ENCODE peak calls at places on chromosomes 11 and 22, in five cellular contexts. S is astrocyte of the spinal cord; B is activated CD4-positive, alpha-beta T cell treated with anti-CD3 and anti-CD28 coated beads for 36 hours; D is brain microvascular endothelial cell; H is HCEC 1CT. V is an unnamed sample.

GRCh38 chr22:29674121-29674520 is 45.7 kb upstream of the CABP7 start:
- DNase-seq in S (no peak), B (no peak), D (no peak), H (no peak), V (no peak)

GRCh38 chr11:83521647-83522596 is 235.8 kb upstream of the CCDC90B start:
- DNase-seq in S (no peak), B (no peak), D (peak; percentile 12), H (peak; percentile 27), V (no peak)

GRCh38 chr11:115501895-115502589 is 2.2 kb downstream of the CADM1 start:
- DNase-seq in S (peak; percentile 30), B (peak; percentile 35), D (no peak), H (no peak), V (peak; percentile 4)

GRCh38 chr11:85643255-85643654 is 4.5 kb upstream of the TMEM126A start:
- DNase-seq in S (no peak), B (no peak), D (no peak), H (no peak), V (no peak)

GRCh38 chr11:63887600-63887999 is 29.4 kb downstream of the RCOR2 start:
- DNase-seq in S (no peak), B (no peak), D (no peak), H (no peak), V (no peak)

GRCh38 chr11:69620663-69621290 is 20.2 kb upstream of the CCND1 start:
- DNase-seq in S (no peak), B (no peak), D (no peak), H (no peak), V (no peak)

GRCh38 chr22:37176464-37177061 is 11.5 kb downstream of the C1QTNF6 start:
- DNase-seq in S (peak; percentile 57), B (peak; percentile 17), D (peak; percentile 47), H (peak; percentile 18), V (peak; percentile 94)

GRCh38 chr11:45383229-45383628 is 97.1 kb upstream of the SYT13 start:
- DNase-seq in S (peak; percentile 58), B (peak; percentile 13), D (peak; percentile 27), H (no peak), V (no peak)

GRCh38 chr11:7016011-7016410 is 4.1 kb downstream of the ZNF214 start:
- DNase-seq in S (no peak), B (no peak), D (no peak), H (no peak), V (no peak)

GRCh38 chr11:128207861-128208321 is 379.5 kb downstream of the ETS1 start:
- DNase-seq in S (peak; percentile 92), B (no peak), D (peak; percentile 65), H (peak; percentile 95), V (peak; percentile 94)

GRCh38 chr22:46721716-46722115 is 16.3 kb downstream of the CERK start:
- DNase-seq in S (no peak), B (no peak), D (no peak), H (no peak), V (no peak)

GRCh38 chr11:76763573-76764348 is 19.4 kb upstream of the TSKU start:
- DNase-seq in S (peak; percentile 85), B (no peak), D (peak; percentile 79), H (peak; percentile 52), V (peak; percentile 91)

GRCh38 chr11:34890812-34891211 is 25.4 kb downstream of the APIP start:
- DNase-seq in S (peak; percentile 58), B (no peak), D (peak; percentile 6), H (peak; percentile 59), V (peak; percentile 73)

GRCh38 chr11:1206391-1207271 is 16.2 kb upstream of the MUC5B start:
- DNase-seq in S (no peak), B (no peak), D (no peak), H (no peak), V (no peak)

GRCh38 chr11:942853-943252 is 17.2 kb downstream of the AP2A2 start:
- DNase-seq in S (peak; percentile 74), B (no peak), D (peak; percentile 24), H (no peak), V (no peak)

GRCh38 chr11:122340607-122341006 is 224.6 kb upstream of the BLID start:
- DNase-seq in S (no peak), B (no peak), D (no peak), H (no peak), V (no peak)

GRCh38 chr11:115965754-115966504 is 461.7 kb upstream of the CADM1 start:
- DNase-seq in S (no peak), B (no peak), D (no peak), H (no peak), V (no peak)

GRCh38 chr11:72353861-72354260 is 80.5 kb downstream of the CLPB start:
- DNase-seq in S (no peak), B (peak; percentile 26), D (no peak), H (peak; percentile 20), V (peak; percentile 43)

GRCh38 chr22:17411213-17411612 is 42.0 kb downstream of the CECR2 start:
- DNase-seq in S (no peak), B (no peak), D (no peak), H (no peak), V (no peak)

GRCh38 chr22:48209473-48210271 is 1447.2 kb downstream of the TBC1D22A start:
- DNase-seq in S (no peak), B (no peak), D (no peak), H (no peak), V (no peak)

GRCh38 chr22:40739723-40740122 is 60.4 kb downstream of the MCHR1 start:
- DNase-seq in S (no peak), B (no peak), D (no peak), H (no peak), V (peak; percentile 19)

V was measured in dermis blood vessel endothelial cell.